ENCODE peak calls at places on chromosome 1, in nine cellular contexts. E is GM23248; N is cardiac muscle cell; K is central memory CD4-positive, alpha-beta T cell; M is heart left ventricle; P is CD8-positive, alpha-beta T cell; H is stimulated activated CD8-positive, alpha-beta memory T cell treated with anti-CD3 and anti-CD28 coated beads, Interleukin-2, amount 100 ng/mL, for 1 hour; J is glutamatergic neuron; G is T-helper 2 cell. V is an unnamed sample.

GRCh38 chr1:39562886-39563285 is 13.7 kb downstream of the PABPC4 start:
- DNase-seq in E (no peak), N (no peak), K (no peak), M (no peak), P (no peak), H (no peak), J (no peak), G (no peak), V (no peak)

GRCh38 chr1:58720680-58721079 is 20.8 kb upstream of the MYSM1 start:
- DNase-seq in E (peak), N (peak), K (no peak), M (no peak), P (no peak), H (no peak), J (no peak), G (no peak), V (no peak)

GRCh38 chr1:61058477-61059245 is 23.7 kb upstream of the NFIA start:
- DNase-seq in E (peak), N (peak), K (no peak), M (no peak), P (no peak), H (no peak), J (no peak), G (no peak), V (no peak)

GRCh38 chr1:6936308-6936675 is 151.0 kb downstream of the CAMTA1 start:
- DNase-seq in E (no peak), N (no peak), K (no peak), M (no peak), P (no peak), H (no peak), J (no peak), G (no peak), V (no peak)

GRCh38 chr1:237789619-237790018 is 101.1 kb downstream of the ZP4 start:
- DNase-seq in E (no peak), N (no peak), K (no peak), M (no peak), P (no peak), H (no peak), J (no peak), G (no peak), V (no peak)

GRCh38 chr1:1419812-1420653 is 1.0 kb downstream of the ANKRD65 start:
- DNase-seq in E (peak), N (peak), K (no peak), M (peak), P (peak), H (no peak), J (no peak), G (no peak), V (no peak)

GRCh38 chr1:103371234-103371633 is 154.3 kb upstream of the RNPC3 start:
- DNase-seq in E (peak), N (peak), K (no peak), M (no peak), P (no peak), H (no peak), J (no peak), G (no peak), V (no peak)

GRCh38 chr1:6538958-6539357 is 15.4 kb downstream of the NOL9 start:
- DNase-seq in E (peak), N (no peak), K (no peak), M (no peak), P (no peak), H (no peak), J (no peak), G (no peak), V (no peak)

GRCh38 chr1:33043267-33044090 is 6.8 kb upstream of the AK2 start:
- DNase-seq in E (no peak), N (no peak), K (no peak), M (no peak), P (no peak), H (no peak), J (no peak), G (no peak), V (no peak)

GRCh38 chr1:89085781-89086180 is 20.8 kb upstream of the GBP1 start:
- DNase-seq in E (no peak), N (peak), K (peak), M (no peak), P (peak), H (no peak), J (no peak), G (no peak), V (no peak)

GRCh38 chr1:172929006-172929405 is 121.7 kb downstream of the TNFSF18 start:
- DNase-seq in E (peak), N (peak), K (no peak), M (no peak), P (no peak), H (no peak), J (no peak), G (no peak), V (no peak)

GRCh38 chr1:196677781-196678509 is 26.1 kb downstream of the CFH start:
- DNase-seq in E (peak), N (no peak), K (no peak), M (no peak), P (no peak), H (no peak), J (no peak), G (no peak), V (no peak)

GRCh38 chr1:29985376-29985945 is 737.9 kb downstream of the MATN1 start:
- DNase-seq in E (no peak), N (no peak), K (no peak), M (no peak), P (no peak), H (no peak), J (no peak), G (no peak), V (no peak)

GRCh38 chr1:223531742-223532341 is 133.7 kb downstream of the CAPN8 start:
- DNase-seq in E (peak), N (peak), K (no peak), M (no peak), P (no peak), H (peak), J (peak), G (peak), V (peak)

GRCh38 chr1:205449750-205450443 is 5.9 kb downstream of the BLACAT1 start:
- DNase-seq in E (peak), N (peak), K (no peak), M (no peak), P (no peak), H (no peak), J (no peak), G (no peak), V (no peak)

GRCh38 chr1:27816921-27817630 is 13.5 kb upstream of the PPP1R8 start:
- DNase-seq in E (peak), N (peak), K (no peak), M (no peak), P (no peak), H (no peak), J (no peak), G (no peak), V (no peak)

GRCh38 chr1:11653616-11654570 is at the start of gene FBXO2:
- DNase-seq in E (peak), N (peak), K (no peak), M (peak), P (no peak), H (no peak), J (peak), G (no peak), V (no peak)

V was measured in T-helper 1 cell.